ENCODE peak calls at places on chromosome 17, in seven cellular contexts. J, H, R, Y, G, O and V are unnamed samples. For H3K4me1, the result is how much of the 10 kb centered on the place peaks cover.

GRCh38 chr17:75555679-75556153 is 30.2 kb downstream of the LLGL2 start:
- DNase-seq in J (no peak), H (no peak), R (no peak), Y (no peak), G (no peak), O (no peak), V (no peak)

GRCh38 chr17:56074366-56074765 is 78.9 kb upstream of the ANKFN1 start:
- DNase-seq in J (no peak), H (no peak), R (no peak), Y (no peak), G (no peak), O (no peak), V (no peak)

GRCh38 chr17:1264196-1264595 is 6.0 kb upstream of the BHLHA9 start:
- DNase-seq in J (no peak), H (no peak), R (no peak), Y (no peak), G (no peak), O (no peak), V (no peak)

GRCh38 chr17:50882851-50883250 is 16.7 kb upstream of the TOB1 start:
- DNase-seq in J (peak), H (no peak), R (no peak), Y (no peak), G (no peak), O (no peak), V (no peak)

GRCh38 chr17:79038545-79039135 is 14.7 kb downstream of the C1QTNF1 start:
- DNase-seq in J (peak), H (no peak), R (peak), Y (no peak), G (peak), O (no peak), V (no peak)

GRCh38 chr17:2064980-2065785 is 10.3 kb downstream of the HIC1 start:
- DNase-seq in J (no peak), H (no peak), R (no peak), Y (no peak), G (no peak), O (peak), V (no peak)

GRCh38 chr17:35519442-35519841 is 18.0 kb downstream of the SLFN12L start:
- DNase-seq in J (peak), H (no peak), R (no peak), Y (no peak), G (no peak), O (no peak), V (no peak)

GRCh38 chr17:36089888-36090836 is at the start of gene CCL3:
- DNase-seq in J (peak), H (no peak), R (no peak), Y (no peak), G (peak), O (peak), V (no peak)

GRCh38 chr17:42989726-42990652 is 8.2 kb upstream of the RPL27 start:
- DNase-seq in J (peak), H (no peak), R (no peak), Y (no peak), G (no peak), O (no peak), V (no peak)

GRCh38 chr17:40854175-40854814 is 12.7 kb downstream of the KRT12 start:
- DNase-seq in J (peak), H (no peak), R (no peak), Y (no peak), G (no peak), O (no peak), V (no peak)

GRCh38 chr17:6455321-6455705 is 11.1 kb downstream of the PIMREG start:
- DNase-seq in J (no peak), H (no peak), R (no peak), Y (no peak), G (no peak), O (peak), V (no peak)

GRCh38 chr17:1344521-1344920 is 55.5 kb downstream of the YWHAE start:
- DNase-seq in J (no peak), H (no peak), R (no peak), Y (no peak), G (no peak), O (no peak), V (no peak)

GRCh38 chr17:69452664-69453260 is 38.3 kb downstream of the MAP2K6 start:
- DNase-seq in J (no peak), H (no peak), R (no peak), Y (no peak), G (no peak), O (no peak), V (no peak)

GRCh38 chr17:49603720-49604119 is 28.0 kb downstream of the NXPH3 start:
- DNase-seq in J (no peak), H (no peak), R (no peak), Y (no peak), G (no peak), O (no peak), V (no peak)

GRCh38 chr17:49604314-49604869 is 28.7 kb downstream of the NXPH3 start:
- DNase-seq in J (no peak), H (no peak), R (no peak), Y (no peak), G (no peak), O (no peak), V (no peak)

GRCh38 chr17:49600949-49601348 is 25.3 kb downstream of the NXPH3 start:
- DNase-seq in J (no peak), H (no peak), R (no peak), Y (no peak), G (no peak), O (no peak), V (no peak)

GRCh38 chr17:49603238-49603637 is 27.6 kb downstream of the NXPH3 start:
- DNase-seq in J (no peak), H (no peak), R (no peak), Y (no peak), G (no peak), O (no peak), V (no peak)

GRCh38 chr17:49602783-49603182 is 27.1 kb downstream of the NXPH3 start:
- DNase-seq in J (no peak), H (no peak), R (no peak), Y (no peak), G (no peak), O (no peak), V (no peak)
- H3K27ac ChIP-seq in J (no peak), H (no peak), R (peak), Y (no peak), G (peak), O (no peak), V (peak)

DNA sequence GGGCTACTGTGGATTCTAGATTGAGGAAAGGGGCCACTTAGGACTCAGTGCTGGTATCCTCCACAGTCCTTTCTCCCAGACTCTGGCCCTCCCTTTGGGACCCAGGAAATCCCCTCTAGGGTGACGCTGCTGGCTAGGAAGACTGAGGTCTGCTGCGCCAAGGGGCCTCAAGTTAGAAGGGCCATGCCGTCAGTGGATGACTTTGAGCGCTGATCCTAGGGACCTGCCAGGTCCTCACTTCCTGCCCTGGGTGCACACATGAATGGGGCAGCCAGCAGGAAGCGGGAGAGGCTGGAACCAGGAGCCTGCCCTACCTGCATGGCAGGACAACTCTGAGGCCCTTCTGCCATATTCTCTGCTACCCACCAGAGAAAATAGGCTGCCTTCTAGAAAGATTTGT is 145.0 kb downstream of the RAB11FIP4 start:
- DNase-seq in J (no peak), H (no peak), R (no peak), Y (no peak), G (no peak), O (no peak), V (no peak)
- H3K4me1 ChIP-seq in J (under half), H (under half), R (under half), Y (under half), G (under half), O (half or more), V (under half)

DNA sequence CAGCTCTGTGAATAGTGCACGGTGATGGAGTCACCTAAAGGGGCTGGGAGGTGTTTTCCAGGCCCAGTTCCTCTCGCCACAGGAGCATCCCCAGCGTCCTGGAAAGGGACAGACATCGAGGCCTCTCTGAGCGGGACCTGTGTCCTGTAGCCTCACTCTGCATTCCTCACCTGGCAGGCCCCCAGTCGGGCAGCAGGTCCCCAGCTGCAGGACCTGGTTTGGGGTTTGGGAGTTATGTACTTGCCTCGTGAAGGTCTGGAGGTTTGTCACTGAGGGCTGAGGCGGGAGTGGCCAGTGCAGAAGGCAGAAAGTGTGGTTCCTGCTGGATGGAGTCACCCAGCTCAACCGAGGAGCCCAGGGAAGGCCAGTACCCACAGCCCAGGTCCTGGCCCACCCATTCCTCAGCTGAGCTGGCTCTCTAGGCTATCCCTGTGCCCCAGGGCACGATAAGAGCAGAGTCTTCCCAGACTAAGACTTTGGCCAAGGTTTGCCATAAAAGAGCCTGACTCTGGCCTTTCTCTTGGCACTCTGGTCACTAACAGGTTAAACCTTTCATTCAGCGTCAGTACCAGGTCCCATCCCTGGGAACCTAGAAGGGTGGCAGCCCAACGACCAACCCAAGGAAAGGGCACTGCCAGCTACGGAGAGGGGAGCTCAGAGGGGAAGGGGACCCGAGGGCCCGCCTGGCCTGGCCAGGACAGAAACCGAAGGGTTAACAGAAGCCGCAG is 24.4 kb downstream of the TBX4 start:
- DNase-seq in J (no peak), H (no peak), R (peak), Y (no peak), G (no peak), O (no peak), V (no peak)
- TF ChIP-seq CTCF in J (no peak), H (no peak), R (no peak), Y (no peak), G (no peak), O (no peak), V (no peak)

DNA sequence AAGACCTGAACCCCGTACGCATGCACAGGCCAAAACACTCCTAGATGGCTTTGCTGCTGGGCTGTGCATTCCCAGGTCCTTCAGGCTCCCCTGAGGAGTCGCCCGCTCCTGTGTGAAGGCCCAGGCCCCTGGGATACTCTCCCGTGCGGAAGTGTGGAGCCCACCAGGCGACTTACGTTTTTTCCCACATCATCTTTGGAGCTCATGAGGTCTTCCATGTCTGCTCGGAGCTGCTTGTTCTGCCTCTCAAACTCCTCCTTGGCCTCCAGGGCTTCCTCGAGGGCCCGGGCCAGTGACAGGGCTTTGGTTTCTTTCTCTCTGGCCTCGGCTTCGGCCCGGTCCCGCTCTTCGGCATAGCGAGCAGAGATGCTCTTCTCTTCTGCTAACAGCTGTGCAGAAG is 56.4 kb downstream of the NDEL1 start:
- DNase-seq in J (no peak), H (no peak), R (no peak), Y (no peak), G (peak), O (no peak), V (no peak)
- H3K27ac ChIP-seq in J (no peak), H (no peak), R (peak), Y (no peak), G (peak), O (no peak), V (no peak)

GRCh38 chr17:48834973-48835372 is 4.1 kb downstream of the CALCOCO2 start:
- DNase-seq in J (no peak), H (no peak), R (no peak), Y (no peak), G (no peak), O (no peak), V (no peak)
- H3K4me1 ChIP-seq in J (under half), H (under half), R (under half), Y (half or more), G (under half), O (under half), V (under half)

DNA sequence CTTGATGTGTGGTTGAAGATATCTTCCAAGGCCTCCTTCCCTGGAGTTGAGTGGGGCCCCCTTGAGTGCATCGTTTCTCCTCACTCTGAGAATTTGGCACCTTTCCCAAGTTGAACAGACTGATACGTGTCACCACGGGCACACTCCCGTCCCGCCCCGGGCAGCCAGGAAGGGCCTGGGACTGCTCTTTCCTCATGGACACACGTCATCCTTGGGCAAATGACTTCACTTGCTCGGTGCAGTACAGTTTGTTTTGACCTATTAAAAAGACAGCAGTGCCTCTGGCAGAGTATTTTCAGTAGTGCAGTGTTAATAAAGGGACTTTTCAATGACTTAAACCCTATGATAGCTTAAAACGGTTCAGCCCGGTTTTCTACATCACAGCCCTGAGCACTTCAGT is 59.9 kb downstream of the SEC14L1 start:
- DNase-seq in J (peak), H (no peak), R (peak), Y (no peak), G (peak), O (no peak), V (no peak)
- TF ChIP-seq CTCF in J (peak), H (no peak), R (no peak), Y (no peak), G (no peak), O (no peak), V (no peak)